ENCODE peak calls at places on chromosomes 12 and 14, in ten cellular contexts. B is trophoblast cell, U is OCI-LY7, N is DND-41, G is IMR-90, W is neuronal stem cell, V is mucosa of descending colon, K is aorta, P is hepatocyte, R is endodermal cell. Y is an unnamed sample. For H3K9me3 and H3K36me3, the result is how much of the 10 kb centered on the place peaks cover.

GRCh38 chr14:68672609-68673285 is 120.1 kb downstream of the ZFP36L1 start:
- DNase-seq in B (no peak), U (peak), N (no peak), G (no peak), W (no peak), V (no peak), K (no peak), P (no peak), R (no peak), Y (no peak)

GRCh38 chr12:645563-646071 is 17.6 kb downstream of the NINJ2 start:
- DNase-seq in B (peak), U (no peak), N (no peak), G (peak), W (no peak), V (peak), K (peak), P (no peak), R (peak), Y (no peak)

GRCh38 chr14:23237772-23238594 is at the start of gene RNF212B:
- DNase-seq in B (peak), U (peak), N (peak), G (peak), W (peak), V (peak), K (peak), P (peak), R (peak), Y (peak)

GRCh38 chr14:101709962-101710891 is 51.3 kb upstream of the PPP2R5C start:
- DNase-seq in B (no peak), U (no peak), N (no peak), G (no peak), W (no peak), V (no peak), K (peak), P (no peak), R (peak), Y (no peak)

GRCh38 chr12:62658910-62659309 is 192.3 kb downstream of the MON2 start:
- DNase-seq in B (no peak), U (no peak), N (no peak), G (no peak), W (no peak), V (no peak), K (no peak), P (no peak), R (peak), Y (no peak)

GRCh38 chr12:106764738-106765137 is 9.7 kb upstream of the RIC8B start:
- DNase-seq in B (peak), U (no peak), N (no peak), G (no peak), W (no peak), V (no peak), K (peak), P (no peak), R (no peak), Y (no peak)

GRCh38 chr12:88579941-88580871 is at the start of gene KITLG:
- DNase-seq in B (peak), U (no peak), N (no peak), G (peak), W (peak), V (peak), K (peak), P (peak), R (peak), Y (peak)

GRCh38 chr14:64064447-64064846 is 211.6 kb downstream of the SYNE2 start:
- DNase-seq in B (no peak), U (no peak), N (no peak), G (no peak), W (no peak), V (no peak), K (no peak), P (no peak), R (no peak), Y (no peak)

GRCh38 chr12:32548691-32549412 is 130.2 kb upstream of the DNM1L start:
- DNase-seq in B (no peak), U (no peak), N (no peak), G (peak), W (no peak), V (no peak), K (peak), P (no peak), R (peak), Y (no peak)

GRCh38 chr12:75488553-75488952 is 8.0 kb downstream of the GLIPR1 start:
- DNase-seq in B (peak), U (peak), N (peak), G (peak), W (no peak), V (peak), K (peak), P (peak), R (peak), Y (peak)

GRCh38 chr12:47023944-47024343 is 55.5 kb upstream of the PCED1B start:
- DNase-seq in B (no peak), U (no peak), N (no peak), G (no peak), W (no peak), V (no peak), K (no peak), P (no peak), R (no peak), Y (no peak)

GRCh38 chr14:96838449-96838848 is 41.3 kb downstream of the VRK1 start:
- DNase-seq in B (no peak), U (no peak), N (no peak), G (no peak), W (no peak), V (no peak), K (no peak), P (no peak), R (no peak), Y (no peak)

GRCh38 chr12:58321414-58321813 is 380.0 kb downstream of the ATP23 start:
- DNase-seq in B (no peak), U (no peak), N (no peak), G (no peak), W (no peak), V (no peak), K (no peak), P (no peak), R (no peak), Y (no peak)

GRCh38 chr12:28645891-28646290 is 455.6 kb downstream of the CCDC91 start:
- DNase-seq in B (no peak), U (no peak), N (no peak), G (no peak), W (no peak), V (no peak), K (no peak), P (no peak), R (peak), Y (no peak)

GRCh38 chr12:6957151-6957701 is 6.1 kb downstream of the PTPN6 start:
- DNase-seq in B (no peak), U (no peak), N (no peak), G (no peak), W (no peak), V (no peak), K (no peak), P (no peak), R (no peak), Y (no peak)

GRCh38 chr14:88352299-88353097 is 29.4 kb upstream of the KCNK10 start:
- DNase-seq in B (no peak), U (no peak), N (no peak), G (peak), W (no peak), V (no peak), K (no peak), P (no peak), R (no peak), Y (no peak)

GRCh38 chr14:36519431-36520321 is at the start of gene NKX2-1:
- DNase-seq in B (no peak), U (no peak), N (no peak), G (no peak), W (peak), V (no peak), K (no peak), P (no peak), R (peak), Y (no peak)

GRCh38 chr14:41285193-41285748 is 321.4 kb upstream of the LRFN5 start:
- DNase-seq in B (peak), U (peak), N (peak), G (peak), W (peak), V (peak), K (no peak), P (peak), R (peak), Y (no peak)

GRCh38 chr12:69884386-69884785 is 59.4 kb downstream of the MYRFL start:
- DNase-seq in B (no peak), U (no peak), N (no peak), G (no peak), W (no peak), V (no peak), K (no peak), P (no peak), R (no peak), Y (no peak)

GRCh38 chr14:77804592-77804991 is 4.7 kb downstream of the ADCK1 start:
- DNase-seq in B (peak), U (peak), N (no peak), G (no peak), W (no peak), V (peak), K (peak), P (no peak), R (peak), Y (peak)

GRCh38 chr12:130788515-130788914 is 50.5 kb downstream of the STX2 start:
- DNase-seq in B (no peak), U (no peak), N (no peak), G (no peak), W (no peak), V (no peak), K (no peak), P (no peak), R (peak), Y (no peak)

GRCh38 chr12:89029961-89030360 is 322.3 kb downstream of the DUSP6 start:
- DNase-seq in B (no peak), U (no peak), N (no peak), G (peak), W (no peak), V (no peak), K (no peak), P (peak), R (no peak), Y (no peak)

GRCh38 chr14:81416233-81416927 is 16.3 kb upstream of the STON2 start:
- DNase-seq in B (peak), U (no peak), N (no peak), G (no peak), W (no peak), V (no peak), K (no peak), P (no peak), R (no peak), Y (no peak)

GRCh38 chr14:56730468-56731145 is 79.7 kb downstream of the OTX2 start:
- DNase-seq in B (no peak), U (no peak), N (no peak), G (no peak), W (no peak), V (no peak), K (no peak), P (peak), R (peak), Y (no peak)

GRCh38 chr12:130787445-130788410 is 51.3 kb downstream of the STX2 start:
- DNase-seq in B (no peak), U (no peak), N (no peak), G (peak), W (peak), V (no peak), K (no peak), P (no peak), R (peak), Y (no peak)

GRCh38 chr12:124923906-124924734 is 9.7 kb upstream of the UBC start:
- DNase-seq in B (peak), U (no peak), N (no peak), G (peak), W (no peak), V (no peak), K (peak), P (no peak), R (peak), Y (no peak)

GRCh38 chr12:89016970-89017778 is 335.1 kb downstream of the DUSP6 start:
- DNase-seq in B (peak), U (peak), N (peak), G (peak), W (peak), V (peak), K (peak), P (peak), R (peak), Y (peak)

GRCh38 chr12:106724934-106725333 is 49.5 kb upstream of the RIC8B start:
- DNase-seq in B (no peak), U (no peak), N (no peak), G (no peak), W (no peak), V (no peak), K (no peak), P (no peak), R (no peak), Y (no peak)

GRCh38 chr14:101980700-101981099 is 16.3 kb downstream of the DYNC1H1 start:
- DNase-seq in B (peak), U (peak), N (no peak), G (peak), W (no peak), V (no peak), K (peak), P (peak), R (no peak), Y (no peak)

GRCh38 chr12:223751-224240 is 9.8 kb upstream of the SLC6A12 start:
- DNase-seq in B (no peak), U (no peak), N (no peak), G (no peak), W (no peak), V (no peak), K (no peak), P (no peak), R (peak), Y (no peak)

GRCh38 chr12:130198026-130198662 is 35.9 kb downstream of the FZD10 start:
- DNase-seq in B (no peak), U (no peak), N (no peak), G (no peak), W (no peak), V (no peak), K (no peak), P (no peak), R (peak), Y (no peak)

GRCh38 chr12:93198086-93198485 is 179.6 kb upstream of the NUDT4 start:
- DNase-seq in B (peak), U (no peak), N (no peak), G (peak), W (no peak), V (no peak), K (no peak), P (peak), R (no peak), Y (no peak)

GRCh38 chr12:76967181-76967885 is 88.5 kb upstream of the CSRP2 start:
- DNase-seq in B (no peak), U (no peak), N (no peak), G (no peak), W (no peak), V (no peak), K (no peak), P (no peak), R (no peak), Y (no peak)

GRCh38 chr12:128178971-128179370 is 88.0 kb upstream of the TMEM132C start:
- DNase-seq in B (no peak), U (no peak), N (no peak), G (no peak), W (no peak), V (no peak), K (no peak), P (peak), R (peak), Y (no peak)

GRCh38 chr12:54021432-54022013 is 6.7 kb upstream of the HOXC6 start:
- DNase-seq in B (peak), U (peak), N (no peak), G (no peak), W (no peak), V (no peak), K (peak), P (no peak), R (peak), Y (no peak)

GRCh38 chr14:68730811-68731425 is 61.9 kb downstream of the ZFP36L1 start:
- DNase-seq in B (no peak), U (no peak), N (no peak), G (no peak), W (peak), V (no peak), K (no peak), P (no peak), R (peak), Y (no peak)

DNA sequence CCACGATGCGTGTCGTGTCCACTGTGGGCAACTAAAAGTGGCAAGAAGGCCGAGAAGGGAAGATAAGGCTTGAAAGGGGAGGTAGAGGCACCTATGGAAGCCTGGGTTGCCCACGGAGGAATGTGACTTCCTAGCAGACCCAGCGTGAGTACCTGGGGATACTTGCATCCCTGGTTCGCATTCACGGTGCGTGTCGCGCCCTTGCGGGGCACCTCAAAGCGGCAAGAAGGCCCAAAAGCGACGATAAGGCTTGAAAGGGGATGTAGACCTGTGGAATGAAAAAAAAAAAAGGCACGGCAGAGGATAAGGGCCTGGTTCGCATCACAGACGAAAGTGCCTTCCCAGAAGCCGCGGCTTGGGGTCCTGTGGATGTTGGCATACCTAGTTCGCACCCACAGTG is 282.9 kb downstream of the ALG10 start:
- DNase-seq in B (no peak), U (no peak), N (no peak), G (no peak), W (no peak), V (no peak), K (no peak), P (no peak), R (no peak), Y (no peak)
- H3K9me3 ChIP-seq in B (half or more), U (under half), N (half or more), G (half or more), W (half or more), V (half or more), K (under half), P (under half), R (half or more), Y (under half)

GRCh38 chr12:12357697-12358476 is 1.0 kb downstream of the BORCS5 start:
- DNase-seq in B (no peak), U (peak), N (peak), G (peak), W (no peak), V (no peak), K (no peak), P (no peak), R (peak), Y (no peak)
- H3K36me3 ChIP-seq in B (under half), U (under half), N (under half), G (under half), W (under half), V (under half), K (under half), P (under half), R (under half), Y (under half)

GRCh38 chr12:3752096-3752709 is 706 bp downstream of the CRACR2A start:
- DNase-seq in B (peak), U (peak), N (peak), G (no peak), W (no peak), V (peak), K (peak), P (peak), R (peak), Y (no peak)
- H3K9me3 ChIP-seq in B (under half), U (under half), N (under half), G (under half), W (under half), V (under half), K (under half), P (under half), R (under half), Y (under half)

DNA sequence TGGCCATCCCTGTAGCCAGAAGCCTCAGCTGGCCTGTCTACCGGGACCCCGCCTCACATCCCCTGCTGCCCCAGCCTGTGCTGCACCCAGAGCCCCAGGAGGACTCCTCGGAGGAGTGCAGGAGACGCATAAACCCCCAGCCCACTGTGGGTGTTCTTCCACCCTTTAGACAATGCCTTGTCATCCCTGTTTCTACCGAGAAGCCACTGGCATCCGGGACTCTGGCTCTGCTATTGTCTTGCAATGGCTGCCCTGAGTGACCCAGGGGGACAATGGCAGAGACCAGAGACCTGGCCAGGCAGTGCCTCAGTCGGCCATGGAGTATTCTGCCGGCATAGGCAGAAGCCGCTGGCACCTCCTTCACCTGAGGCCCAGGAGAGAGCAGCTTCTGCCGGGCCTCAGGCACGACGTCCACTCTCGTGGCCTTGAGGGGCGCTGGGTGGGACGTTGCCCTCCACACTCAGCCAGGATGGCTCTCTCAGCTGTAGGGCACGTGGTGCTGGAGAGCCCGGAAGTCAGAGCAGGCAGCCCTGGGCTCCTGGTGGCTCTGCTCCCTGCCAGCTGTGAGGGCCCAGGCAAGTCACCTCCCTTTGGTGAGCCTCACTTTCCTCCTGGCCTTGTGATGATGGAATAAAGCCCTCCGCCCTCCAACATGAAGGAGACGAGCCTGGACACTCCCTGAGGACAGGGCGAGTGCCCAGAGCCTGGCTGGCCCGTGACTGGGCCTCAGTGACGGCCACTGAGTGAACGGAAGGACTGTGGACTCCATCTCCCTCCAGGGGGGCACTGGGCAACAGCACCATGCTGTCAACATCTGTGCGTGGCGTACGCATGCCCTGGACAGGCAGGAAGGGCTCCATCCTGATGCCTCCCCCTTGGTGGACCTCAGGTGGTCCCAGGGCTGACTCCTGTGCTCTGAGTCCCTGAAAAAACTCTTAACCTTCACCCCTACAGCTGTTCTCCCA is 41.0 kb downstream of the TRAFD1 start:
- DNase-seq in B (no peak), U (no peak), N (no peak), G (no peak), W (no peak), V (no peak), K (no peak), P (no peak), R (peak), Y (no peak)
- H3K36me3 ChIP-seq in B (under half), U (under half), N (half or more), G (under half), W (half or more), V (under half), K (under half), P (under half), R (under half), Y (under half)

DNA sequence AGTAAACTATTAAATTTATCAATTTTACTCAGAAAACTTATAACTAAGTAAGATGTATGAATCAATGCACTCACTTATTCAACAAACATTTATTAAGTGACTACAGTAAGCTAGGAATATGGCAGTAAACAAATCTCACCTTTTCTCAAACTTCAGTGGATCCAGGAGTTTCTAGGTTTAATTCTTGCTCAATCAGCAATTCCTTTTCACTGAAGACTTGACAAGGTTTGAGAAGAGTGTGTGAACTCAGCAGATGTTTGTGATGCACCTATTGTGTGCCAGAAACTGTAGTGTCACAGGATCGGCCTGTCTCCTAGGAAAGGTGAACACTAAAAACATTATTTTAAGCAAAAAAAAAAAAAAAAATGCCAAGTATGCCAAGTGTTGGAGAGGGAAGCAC is 167.8 kb downstream of the ALG10 start:
- DNase-seq in B (no peak), U (no peak), N (no peak), G (no peak), W (no peak), V (no peak), K (no peak), P (no peak), R (no peak), Y (no peak)
- H3K9me3 ChIP-seq in B (under half), U (under half), N (under half), G (under half), W (under half), V (under half), K (under half), P (under half), R (half or more), Y (under half)

GRCh38 chr12:132028111-132028510 is 78.4 kb downstream of the EP400 start:
- DNase-seq in B (no peak), U (no peak), N (no peak), G (no peak), W (no peak), V (no peak), K (no peak), P (no peak), R (no peak), Y (no peak)
- H3K36me3 ChIP-seq in B (half or more), U (half or more), N (half or more), G (half or more), W (half or more), V (under half), K (under half), P (under half), R (half or more), Y (half or more)

GRCh38 chr12:34595749-34596733 is 573.7 kb downstream of the ALG10 start:
- DNase-seq in B (no peak), U (no peak), N (no peak), G (no peak), W (no peak), V (no peak), K (peak), P (peak), R (no peak), Y (no peak)
- H3K9me3 ChIP-seq in B (half or more), U (under half), N (half or more), G (under half), W (under half), V (half or more), K (under half), P (under half), R (half or more), Y (under half)

GRCh38 chr12:121814429-121815119 is 10.8 kb downstream of the SETD1B start:
- DNase-seq in B (no peak), U (no peak), N (no peak), G (no peak), W (no peak), V (no peak), K (peak), P (no peak), R (no peak), Y (no peak)
- H3K36me3 ChIP-seq in B (half or more), U (half or more), N (half or more), G (half or more), W (half or more), V (under half), K (under half), P (under half), R (half or more), Y (under half)